ENCODE peak calls at places on chromosome 13, in four cellular contexts. Z is foreskin keratinocyte, L is nucleus accumbens, A is germinal center. X is an unnamed sample.

GRCh38 chr13:75255159-75255558 is 226.8 kb downstream of the TBC1D4 start:
- DNase-seq in Z (no peak), L (no peak), A (no peak), X (no peak)

GRCh38 chr13:100512422-100512821 is 76.2 kb downstream of the GGACT start:
- DNase-seq in Z (no peak), L (no peak), A (no peak), X (no peak)

GRCh38 chr13:32264407-32264806 is 50.8 kb downstream of the ZAR1L start:
- DNase-seq in Z (no peak), L (no peak), A (no peak), X (no peak)

GRCh38 chr13:114140131-114140908 is 7.9 kb upstream of the RASA3 start:
- DNase-seq in Z (no peak), L (no peak), A (no peak), X (no peak)

GRCh38 chr13:22744688-22745452 is 435.9 kb upstream of the SGCG start:
- DNase-seq in Z (no peak), L (no peak), A (no peak), X (no peak)

GRCh38 chr13:77509221-77509620 is 26.3 kb upstream of the SCEL start:
- DNase-seq in Z (no peak), L (no peak), A (no peak), X (no peak)

GRCh38 chr13:24161010-24161775 is 673 bp downstream of the SPATA13 start:
- DNase-seq in Z (no peak), L (peak; percentile 50), A (peak; percentile 55), X (peak; percentile 20)

GRCh38 chr13:97945792-97946419 is 7.6 kb upstream of the IPO5 start:
- DNase-seq in Z (no peak), L (no peak), A (no peak), X (no peak)

GRCh38 chr13:48576448-48576993 is 43.6 kb upstream of the RCBTB2 start:
- DNase-seq in Z (no peak), L (no peak), A (no peak), X (no peak)

GRCh38 chr13:84445776-84446175 is 563.5 kb upstream of the SLITRK1 start:
- DNase-seq in Z (peak; percentile 84), L (no peak), A (no peak), X (peak; percentile 64)

GRCh38 chr13:91216928-91217700 is 130.4 kb upstream of the MIR17HG start:
- DNase-seq in Z (no peak), L (no peak), A (no peak), X (no peak)

GRCh38 chr13:90293793-90294361 is 1053.6 kb upstream of the MIR17HG start:
- DNase-seq in Z (no peak), L (no peak), A (no peak), X (no peak)

GRCh38 chr13:24407844-24408243 is 98.5 kb downstream of the C1QTNF9 start:
- DNase-seq in Z (no peak), L (no peak), A (no peak), X (no peak)

GRCh38 chr13:51643882-51644281 is 59.6 kb downstream of the WDFY2 start:
- DNase-seq in Z (peak; percentile 75), L (no peak), A (no peak), X (peak; percentile 73)

GRCh38 chr13:20320885-20321284 is 88.8 kb upstream of the GJB6 start:
- DNase-seq in Z (peak; percentile 66), L (no peak), A (no peak), X (no peak)

GRCh38 chr13:20672772-20673171 is 30.7 kb upstream of the IL17D start:
- DNase-seq in Z (no peak), L (no peak), A (no peak), X (no peak)

GRCh38 chr13:49240017-49240416 is 7.7 kb upstream of the CDADC1 start:
- DNase-seq in Z (no peak), L (no peak), A (peak; percentile 26), X (peak; percentile 23)

GRCh38 chr13:28489975-28490550 is 4.9 kb downstream of the FLT1 start:
- DNase-seq in Z (no peak), L (no peak), A (no peak), X (no peak)

GRCh38 chr13:45362939-45363338 is 22.0 kb upstream of the TPT1 start:
- DNase-seq in Z (no peak), L (no peak), A (peak; percentile 14), X (no peak)

GRCh38 chr13:100361504-100361903 is 227.1 kb downstream of the GGACT start:
- DNase-seq in Z (no peak), L (no peak), A (no peak), X (no peak)

GRCh38 chr13:51525567-51526165 is 58.6 kb upstream of the WDFY2 start:
- DNase-seq in Z (no peak), L (no peak), A (no peak), X (no peak)

GRCh38 chr13:57569981-57570380 is 61.6 kb upstream of the PCDH17 start:
- DNase-seq in Z (peak; percentile 2), L (no peak), A (no peak), X (no peak)

GRCh38 chr13:44726777-44727176 is 150.6 kb upstream of the TSC22D1 start:
- DNase-seq in Z (no peak), L (no peak), A (no peak), X (no peak)

GRCh38 chr13:98488736-98489135 is 88.2 kb downstream of the STK24 start:
- DNase-seq in Z (no peak), L (no peak), A (peak; percentile 50), X (no peak)

GRCh38 chr13:76969488-76970365 is 21.4 kb downstream of the ACOD1 start:
- DNase-seq in Z (peak; percentile 98), L (no peak), A (no peak), X (peak; percentile 46)

GRCh38 chr13:113532156-113532806 is 41.8 kb upstream of the DCUN1D2 start:
- DNase-seq in Z (peak; percentile 68), L (no peak), A (no peak), X (peak; percentile 46)

GRCh38 chr13:31050486-31051400 is 111.0 kb downstream of the HSPH1 start:
- DNase-seq in Z (no peak), L (no peak), A (no peak), X (no peak)

GRCh38 chr13:93963266-93964131 is 516.0 kb downstream of the DCT start:
- DNase-seq in Z (no peak), L (no peak), A (no peak), X (no peak)

GRCh38 chr13:105030851-105031250 is 1504.6 kb downstream of the EFNB2 start:
- DNase-seq in Z (no peak), L (no peak), A (no peak), X (no peak)

GRCh38 chr13:29457299-29457698 is 138.2 kb downstream of the SLC7A1 start:
- DNase-seq in Z (peak; percentile 92), L (no peak), A (no peak), X (peak; percentile 84)